ENCODE peak calls at places on chromosomes 4 and X, in four cellular contexts. One of them, this sample, is unnamed.

GRCh38 chrX:154657226-154657805 is 3.9 kb upstream of the CTAG2 start:
- DNase-seq in fibroblast of lung: no peak
- DNase-seq in cardiac muscle cell: no peak
- DNase-seq in tibial nerve: no peak
- DNase-seq in this sample: no peak

GRCh38 chr4:86387013-86387412 is 27.2 kb upstream of the MAPK10 start:
- DNase-seq in fibroblast of lung: no peak
- DNase-seq in cardiac muscle cell: no peak
- DNase-seq in tibial nerve: no peak
- DNase-seq in this sample: no peak

GRCh38 chr4:142563682-142564291 is 282.3 kb downstream of the INPP4B start:
- DNase-seq in fibroblast of lung: peak; percentile 15
- DNase-seq in cardiac muscle cell: no peak
- DNase-seq in tibial nerve: no peak
- DNase-seq in this sample: no peak

GRCh38 chrX:14064632-14065432 is 35.1 kb upstream of the GEMIN8 start:
- DNase-seq in fibroblast of lung: peak; percentile 2
- DNase-seq in cardiac muscle cell: peak; percentile 74
- DNase-seq in tibial nerve: no peak
- DNase-seq in this sample: no peak

GRCh38 chrX:123513585-123514278 is 219.1 kb downstream of the THOC2 start:
- DNase-seq in fibroblast of lung: no peak
- DNase-seq in cardiac muscle cell: no peak
- DNase-seq in tibial nerve: no peak
- DNase-seq in this sample: no peak

GRCh38 chr4:15781427-15782095 is 3.4 kb downstream of the CD38 start:
- DNase-seq in fibroblast of lung: no peak
- DNase-seq in cardiac muscle cell: peak; percentile 65
- DNase-seq in tibial nerve: no peak
- DNase-seq in this sample: no peak

GRCh38 chrX:110293658-110294453 is 24.0 kb downstream of the AMMECR1 start:
- DNase-seq in fibroblast of lung: peak; percentile 24
- DNase-seq in cardiac muscle cell: no peak
- DNase-seq in tibial nerve: no peak
- DNase-seq in this sample: no peak

GRCh38 chr4:10403633-10404445 is 53.4 kb downstream of the ZNF518B start:
- DNase-seq in fibroblast of lung: peak; percentile 48
- DNase-seq in cardiac muscle cell: peak; percentile 71
- DNase-seq in tibial nerve: no peak
- DNase-seq in this sample: peak; percentile 44

GRCh38 chrX:133594156-133594555 is 178.9 kb upstream of the GPC4 start:
- DNase-seq in fibroblast of lung: no peak
- DNase-seq in cardiac muscle cell: no peak
- DNase-seq in tibial nerve: no peak
- DNase-seq in this sample: no peak

GRCh38 chr4:42573249-42573648 is 83.7 kb downstream of the ATP8A1 start:
- DNase-seq in fibroblast of lung: no peak
- DNase-seq in cardiac muscle cell: no peak
- DNase-seq in tibial nerve: no peak
- DNase-seq in this sample: no peak

GRCh38 chr4:106266201-106266600 is 49.8 kb downstream of the TBCK start:
- DNase-seq in fibroblast of lung: peak; percentile 67
- DNase-seq in cardiac muscle cell: peak; percentile 76
- DNase-seq in tibial nerve: no peak
- DNase-seq in this sample: peak; percentile 44

GRCh38 chrX:77087529-77088169 is 359.5 kb upstream of the FGF16 start:
- DNase-seq in fibroblast of lung: peak; percentile 25
- DNase-seq in cardiac muscle cell: peak; percentile 7
- DNase-seq in tibial nerve: peak; percentile 13
- DNase-seq in this sample: no peak

GRCh38 chrX:113892401-113892800 is 691.5 kb upstream of the HTR2C start:
- DNase-seq in fibroblast of lung: no peak
- DNase-seq in cardiac muscle cell: peak; percentile 3
- DNase-seq in tibial nerve: no peak
- DNase-seq in this sample: no peak

GRCh38 chr4:159374749-159375535 is 272.1 kb downstream of the RAPGEF2 start:
- DNase-seq in fibroblast of lung: peak; percentile 65
- DNase-seq in cardiac muscle cell: peak; percentile 70
- DNase-seq in tibial nerve: no peak
- DNase-seq in this sample: no peak

GRCh38 chr4:114378306-114378903 is 220.2 kb upstream of the UGT8 start:
- DNase-seq in fibroblast of lung: peak; percentile 74
- DNase-seq in cardiac muscle cell: peak; percentile 51
- DNase-seq in tibial nerve: no peak
- DNase-seq in this sample: no peak

GRCh38 chrX:119008122-119008744 is 33.8 kb downstream of the LONRF3 start:
- DNase-seq in fibroblast of lung: peak; percentile 29
- DNase-seq in cardiac muscle cell: peak; percentile 50
- DNase-seq in tibial nerve: no peak
- DNase-seq in this sample: peak; percentile 1

GRCh38 chrX:40173662-40174593 is 76.2 kb upstream of the BCOR start:
- DNase-seq in fibroblast of lung: no peak
- DNase-seq in cardiac muscle cell: peak; percentile 39
- DNase-seq in tibial nerve: no peak
- DNase-seq in this sample: peak; percentile 35

GRCh38 chr4:1872918-1873269 is 1.7 kb downstream of the NSD2 start:
- DNase-seq in fibroblast of lung: peak; percentile 58
- DNase-seq in cardiac muscle cell: peak; percentile 37
- DNase-seq in tibial nerve: no peak
- DNase-seq in this sample: peak; percentile 66
- H3K4me3 ChIP-seq in fibroblast of lung: peak overlapping the region; percentile 84
- H3K4me3 ChIP-seq in cardiac muscle cell: peak overlapping the region; percentile 89
- H3K4me3 ChIP-seq in tibial nerve: no peak overlapping the region
- H3K4me3 ChIP-seq in this sample: peak overlapping the region; percentile 90

DNA sequence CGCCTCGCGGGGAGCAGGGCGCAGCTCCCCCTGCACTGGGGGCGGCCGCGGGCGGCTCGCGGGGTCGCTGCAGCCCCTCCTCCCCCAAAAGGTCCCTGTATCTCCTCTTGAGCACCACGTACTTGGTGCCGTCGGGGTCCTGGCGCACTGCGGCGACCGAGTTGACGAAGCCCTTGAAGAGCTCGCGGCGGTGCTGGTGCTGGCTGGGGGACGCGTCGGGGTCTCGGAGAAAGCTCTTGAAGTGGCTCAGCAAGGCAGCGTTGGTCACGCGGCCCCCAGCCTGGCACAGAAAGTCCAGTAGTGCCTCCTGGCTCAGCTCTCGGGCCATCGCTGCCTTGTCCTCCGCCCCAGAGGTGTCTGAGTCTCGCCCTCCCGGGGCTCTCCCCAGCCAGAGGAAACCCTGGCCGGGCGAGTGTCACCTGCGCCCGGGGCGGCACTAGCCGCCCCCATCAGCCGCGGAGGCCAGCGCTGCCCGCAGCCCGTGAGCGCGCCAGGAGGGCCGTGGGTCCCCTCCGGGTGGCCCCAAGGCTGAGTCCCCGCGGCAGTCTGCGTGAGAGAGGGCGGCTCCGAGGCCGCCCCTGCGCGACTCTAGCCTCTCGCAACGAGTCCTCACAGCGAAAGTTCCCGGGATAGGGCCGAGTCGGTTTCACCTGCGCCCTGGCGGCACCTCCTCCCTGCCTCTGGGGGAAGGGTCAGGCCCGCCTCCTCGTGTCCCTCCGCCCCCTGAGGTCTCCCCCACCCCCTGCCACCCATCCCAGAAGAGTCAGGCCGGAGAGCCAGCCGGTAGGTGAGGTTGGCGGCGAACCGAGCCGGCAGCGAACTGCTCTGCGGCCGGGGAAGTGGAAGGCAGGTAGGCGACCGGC is at the start of gene SOWAHB:
- DNase-seq in fibroblast of lung: no peak
- DNase-seq in cardiac muscle cell: no peak
- DNase-seq in tibial nerve: no peak
- DNase-seq in this sample: no peak
- H3K4me3 ChIP-seq in fibroblast of lung: peak within 1 kb of the TSS; percentile 25
- H3K4me3 ChIP-seq in cardiac muscle cell: peak within 1 kb of the TSS; percentile 37
- H3K4me3 ChIP-seq in tibial nerve: peak within 1 kb of the TSS; percentile 52
- H3K4me3 ChIP-seq in this sample: no peak within 1 kb of the TSS

DNA sequence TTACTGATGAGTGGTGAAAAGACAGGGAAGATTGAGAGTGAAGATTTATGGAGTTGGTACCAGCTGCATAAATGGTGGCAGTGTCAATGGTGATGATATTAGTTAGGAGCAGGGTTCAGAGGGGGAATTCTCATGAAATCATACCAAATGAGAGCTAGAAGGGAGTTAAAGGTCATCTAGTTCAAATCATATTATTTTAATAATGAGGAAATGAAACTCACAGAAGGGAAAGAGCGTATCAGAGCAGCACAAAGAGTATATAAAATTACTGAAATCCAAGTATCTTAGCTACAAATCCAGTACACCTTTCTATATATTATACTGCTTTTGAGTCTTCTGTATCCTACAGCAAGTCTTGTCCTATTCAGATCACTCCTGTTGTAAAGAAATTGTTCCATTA is 5.0 kb downstream of the P2RY10 start:
- DNase-seq in fibroblast of lung: no peak
- DNase-seq in cardiac muscle cell: no peak
- DNase-seq in tibial nerve: no peak
- DNase-seq in this sample: no peak
- H3K4me3 ChIP-seq in fibroblast of lung: no peak overlapping the region
- H3K4me3 ChIP-seq in cardiac muscle cell: no peak overlapping the region
- H3K4me3 ChIP-seq in tibial nerve: no peak overlapping the region
- H3K4me3 ChIP-seq in this sample: no peak overlapping the region

DNA sequence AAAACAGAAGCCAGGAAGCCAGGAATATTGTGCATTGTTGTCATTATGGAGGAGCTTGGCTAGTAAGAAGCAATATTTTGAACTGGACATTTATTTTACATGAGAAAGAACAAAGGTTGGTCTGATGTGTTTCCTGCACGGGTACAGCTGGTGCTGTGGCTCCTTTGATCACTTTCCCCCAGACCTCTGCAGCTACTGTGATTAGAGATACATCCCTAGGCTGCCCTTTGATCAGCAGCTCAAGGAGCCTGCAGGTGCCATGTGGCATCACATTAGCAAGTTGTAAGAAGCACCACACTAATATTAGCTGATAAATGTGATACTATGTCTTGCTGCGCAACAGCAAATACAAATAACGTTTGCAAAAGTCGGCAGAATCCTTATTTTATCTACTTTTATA is 2.5 kb downstream of the PDGFC start:
- DNase-seq in fibroblast of lung: no peak
- DNase-seq in cardiac muscle cell: no peak
- DNase-seq in tibial nerve: no peak
- DNase-seq in this sample: peak; percentile 81
- H3K4me3 ChIP-seq in fibroblast of lung: peak overlapping the region; percentile 81
- H3K4me3 ChIP-seq in cardiac muscle cell: no peak overlapping the region
- H3K4me3 ChIP-seq in tibial nerve: no peak overlapping the region
- H3K4me3 ChIP-seq in this sample: peak overlapping the region; percentile 67

DNA sequence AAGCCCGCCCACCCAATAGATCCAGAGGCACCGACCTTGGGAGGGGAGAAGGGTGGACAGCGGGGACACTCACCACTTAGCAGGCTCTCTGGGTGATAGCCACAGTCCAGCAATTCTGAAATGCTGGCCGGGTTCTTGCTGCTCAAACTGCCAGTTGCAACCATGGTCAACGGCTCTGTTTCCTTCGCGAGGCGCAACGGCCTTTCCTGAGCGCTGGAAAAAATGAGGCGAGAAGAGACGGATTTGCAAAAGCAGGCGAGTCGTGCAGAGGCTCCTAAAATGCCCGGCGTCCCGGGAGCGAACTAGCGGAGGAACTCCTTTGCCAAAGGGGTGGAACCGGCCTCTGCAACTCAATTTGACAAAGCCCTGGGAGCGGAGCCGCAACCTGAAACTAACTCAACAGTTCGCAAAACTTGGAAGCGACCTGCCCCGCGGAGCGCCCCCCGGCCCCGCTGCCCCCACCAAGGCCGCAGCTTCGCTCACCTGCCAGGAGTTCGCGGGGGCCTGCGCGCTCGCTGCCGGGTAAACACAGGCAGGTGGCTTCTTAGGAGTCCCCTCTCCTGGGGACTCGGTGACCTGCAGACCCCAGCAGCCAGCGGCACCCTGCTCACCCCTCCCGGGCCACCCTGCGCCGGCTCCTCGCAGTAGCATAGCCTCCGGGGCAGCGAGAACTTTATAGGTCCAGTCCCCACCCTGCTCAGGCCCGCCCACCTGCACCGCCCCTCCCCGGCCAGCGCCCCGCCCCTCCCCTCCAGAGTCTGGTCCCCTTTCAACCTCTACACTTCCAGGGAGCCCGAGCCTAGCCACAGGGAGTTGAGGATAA is at the start of gene DDIT4L:
- DNase-seq in fibroblast of lung: peak; percentile 34
- DNase-seq in cardiac muscle cell: peak; percentile 56
- DNase-seq in tibial nerve: peak; percentile 17
- DNase-seq in this sample: no peak
- H3K4me3 ChIP-seq in fibroblast of lung: peak within 1 kb of the TSS; percentile 71
- H3K4me3 ChIP-seq in cardiac muscle cell: peak within 1 kb of the TSS; percentile 64
- H3K4me3 ChIP-seq in tibial nerve: peak within 1 kb of the TSS; percentile 57
- H3K4me3 ChIP-seq in this sample: no peak within 1 kb of the TSS

GRCh38 chrX:500481-501010 is 113.8 kb upstream of the PPP2R3B start:
- DNase-seq in fibroblast of lung: no peak
- DNase-seq in cardiac muscle cell: no peak
- DNase-seq in tibial nerve: no peak
- DNase-seq in this sample: no peak

GRCh38 chrX:497201-497710 is 110.5 kb upstream of the PPP2R3B start:
- DNase-seq in fibroblast of lung: no peak
- DNase-seq in cardiac muscle cell: no peak
- DNase-seq in tibial nerve: no peak
- DNase-seq in this sample: no peak

DNA sequence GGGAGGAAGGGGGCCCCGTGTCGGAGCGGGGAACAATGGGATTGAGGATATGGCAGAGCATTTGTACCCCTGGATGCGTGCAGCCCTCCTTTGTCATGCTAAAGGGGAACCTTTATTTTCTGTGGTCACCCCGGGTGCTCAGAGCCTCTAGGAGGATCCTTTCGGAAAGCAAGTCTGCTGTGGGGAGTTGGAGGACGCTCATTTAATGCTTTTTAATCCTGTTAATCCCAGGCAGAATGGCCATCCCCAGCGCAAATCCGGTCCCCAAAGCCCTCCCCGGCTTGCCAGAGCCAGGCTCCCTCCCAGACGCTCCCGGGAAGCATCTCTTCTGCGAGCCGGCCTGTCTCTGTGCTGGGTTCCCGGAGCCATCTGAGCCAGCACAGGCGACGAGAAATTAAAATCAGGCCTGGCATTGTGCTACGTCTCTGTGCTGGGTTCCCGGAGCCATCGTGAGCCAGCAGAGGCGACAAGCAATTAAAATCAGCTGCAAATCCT is 113.2 kb upstream of the PPP2R3B start:
- DNase-seq in fibroblast of lung: no peak
- DNase-seq in cardiac muscle cell: no peak
- DNase-seq in tibial nerve: no peak
- DNase-seq in this sample: no peak
- H3K4me3 ChIP-seq in fibroblast of lung: no peak overlapping the region
- H3K4me3 ChIP-seq in cardiac muscle cell: no peak overlapping the region
- H3K4me3 ChIP-seq in tibial nerve: no peak overlapping the region
- H3K4me3 ChIP-seq in this sample: no peak overlapping the region

GRCh38 chr4:97238956-97239698 is 904.1 kb downstream of the STPG2 start:
- DNase-seq in fibroblast of lung: no peak
- DNase-seq in cardiac muscle cell: no peak
- DNase-seq in tibial nerve: no peak
- DNase-seq in this sample: no peak
- H3K4me3 ChIP-seq in fibroblast of lung: no peak overlapping the region
- H3K4me3 ChIP-seq in cardiac muscle cell: no peak overlapping the region
- H3K4me3 ChIP-seq in tibial nerve: no peak overlapping the region
- H3K4me3 ChIP-seq in this sample: no peak overlapping the region

This sample was measured in Jurkat, Clone E6-1.